ENCODE peak calls at places on chromosomes 1 and 21, in eight cellular contexts. A is pancreas, W is uterus, P is choroid plexus epithelial cell, Q is cardiac muscle cell, E is GM12865, H is psoas muscle, Y is Panc1. X is an unnamed sample.

GRCh38 chr1:197915797-197916686 is 1.1 kb upstream of the LHX9 start:
- DNase-seq in A (peak; percentile 53), W (no peak), P (peak; percentile 36), Q (peak; percentile 81), E (no peak), H (peak; percentile 61), Y (no peak), X (no peak)

GRCh38 chr1:51423098-51423821 is 92.9 kb upstream of the TTC39A start:
- DNase-seq in A (no peak), W (no peak), P (peak; percentile 66), Q (peak; percentile 77), E (no peak), H (no peak), Y (no peak), X (no peak)

GRCh38 chr1:237004116-237004515 is at the start of gene MT1HL1:
- DNase-seq in A (no peak), W (no peak), P (no peak), Q (no peak), E (no peak), H (no peak), Y (no peak), X (no peak)

GRCh38 chr1:147292012-147292411 is 49.5 kb downstream of the CHD1L start:
- DNase-seq in A (no peak), W (no peak), P (peak; percentile 85), Q (no peak), E (no peak), H (no peak), Y (no peak), X (no peak)

GRCh38 chr1:239478069-239478468 is 91.7 kb downstream of the CHRM3 start:
- DNase-seq in A (no peak), W (no peak), P (no peak), Q (no peak), E (no peak), H (no peak), Y (no peak), X (no peak)

GRCh38 chr1:3669971-3670431 is 17.7 kb downstream of the TP73 start:
- DNase-seq in A (peak; percentile 14), W (no peak), P (no peak), Q (no peak), E (no peak), H (peak; percentile 7), Y (no peak), X (no peak)

GRCh38 chr1:245283001-245283400 is 128.2 kb downstream of the KIF26B start:
- DNase-seq in A (no peak), W (no peak), P (no peak), Q (no peak), E (no peak), H (no peak), Y (no peak), X (no peak)

GRCh38 chr1:21874778-21875547 is 62.1 kb downstream of the HSPG2 start:
- DNase-seq in A (peak; percentile 49), W (no peak), P (no peak), Q (no peak), E (no peak), H (no peak), Y (no peak), X (no peak)

GRCh38 chr1:92907949-92908684 is 53.1 kb downstream of the DIPK1A start:
- DNase-seq in A (no peak), W (no peak), P (peak; percentile 51), Q (no peak), E (no peak), H (no peak), Y (no peak), X (no peak)

DNA sequence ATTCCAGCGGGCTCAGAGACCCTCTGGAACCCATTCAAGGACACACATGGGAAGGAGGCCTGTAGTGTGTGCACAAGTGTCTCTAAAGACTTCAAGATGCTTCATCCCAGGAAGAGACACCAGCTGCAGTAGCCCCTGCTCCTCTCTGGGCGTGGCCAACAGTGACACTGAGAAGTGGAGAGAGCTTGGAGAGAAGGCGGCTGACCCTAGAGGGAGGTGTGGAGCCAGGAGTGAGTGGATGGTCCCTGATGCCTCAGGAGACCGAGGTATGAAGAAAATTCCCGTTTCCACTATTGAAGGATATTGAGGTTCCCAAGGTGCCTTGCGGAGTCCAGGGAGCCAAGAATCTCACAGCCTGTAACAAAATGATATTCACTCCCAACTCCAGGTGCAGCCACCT is 14.9 kb upstream of the TNNI1 start:
- DNase-seq in A (no peak), W (no peak), P (peak; percentile 40), Q (peak; percentile 65), E (no peak), H (no peak), Y (no peak), X (no peak)
- TF ChIP-seq CTCF in A (no peak), W (no peak), P (peak; percentile 49), Q (peak; percentile 20), E (no peak), H (no peak), Y (no peak), X (no peak)

GRCh38 chr21:42411197-42411869 is 7.6 kb downstream of the UBASH3A start:
- DNase-seq in A (no peak), W (no peak), P (no peak), Q (no peak), E (no peak), H (no peak), Y (no peak), X (no peak)

GRCh38 chr21:42412636-42412933 is 8.9 kb downstream of the UBASH3A start:
- DNase-seq in A (no peak), W (no peak), P (no peak), Q (no peak), E (no peak), H (no peak), Y (no peak), X (no peak)

GRCh38 chr21:42413093-42413492 is 9.4 kb downstream of the UBASH3A start:
- DNase-seq in A (no peak), W (no peak), P (no peak), Q (no peak), E (no peak), H (no peak), Y (no peak), X (no peak)

GRCh38 chr21:42413500-42413899 is 9.8 kb downstream of the UBASH3A start:
- DNase-seq in A (no peak), W (no peak), P (no peak), Q (no peak), E (peak; percentile 47), H (no peak), Y (no peak), X (no peak)

GRCh38 chr21:42411891-42412635 is 8.4 kb downstream of the UBASH3A start:
- DNase-seq in A (no peak), W (no peak), P (peak; percentile 52), Q (no peak), E (no peak), H (no peak), Y (no peak), X (no peak)
- TF ChIP-seq CTCF in A (no peak), W (no peak), P (no peak), Q (no peak), E (no peak), H (no peak), Y (no peak), X (no peak)

GRCh38 chr1:18875107-18875795 is 15.8 kb upstream of the TAS1R2 start:
- DNase-seq in A (peak; percentile 87), W (peak; percentile 65), P (peak; percentile 94), Q (peak; percentile 84), E (peak; percentile 87), H (peak; percentile 81), Y (peak; percentile 53), X (peak; percentile 87)
- TF ChIP-seq CTCF in A (peak; percentile 94), W (peak; percentile 58), P (peak; percentile 88), Q (peak; percentile 88), E (peak; percentile 90), H (peak; percentile 73), Y (peak; percentile 93), X (peak; percentile 92)

GRCh38 chr1:13539683-13540082 is 25.9 kb upstream of the LRRC38 start:
- DNase-seq in A (no peak), W (no peak), P (no peak), Q (no peak), E (no peak), H (no peak), Y (no peak), X (no peak)
- TF ChIP-seq CTCF in A (no peak), W (no peak), P (no peak), Q (no peak), E (no peak), H (no peak), Y (no peak), X (peak; percentile 39)

GRCh38 chr1:206925116-206925736 is 3.5 kb upstream of the FCMR start:
- DNase-seq in A (no peak), W (no peak), P (no peak), Q (no peak), E (peak; percentile 97), H (peak; percentile 24), Y (no peak), X (no peak)
- TF ChIP-seq CTCF in A (no peak), W (no peak), P (no peak), Q (no peak), E (peak; percentile 26), H (no peak), Y (no peak), X (no peak)

GRCh38 chr1:214551436-214552173 is at the start of gene PTPN14:
- DNase-seq in A (peak; percentile 90), W (peak; percentile 89), P (peak; percentile 97), Q (peak; percentile 97), E (no peak), H (peak; percentile 90), Y (no peak), X (peak; percentile 89)

GRCh38 chr1:214548988-214549387 is 2.4 kb downstream of the PTPN14 start:
- DNase-seq in A (peak; percentile 54), W (peak; percentile 49), P (peak; percentile 55), Q (peak; percentile 49), E (no peak), H (peak; percentile 51), Y (no peak), X (no peak)

GRCh38 chr1:214551052-214551435 is 358 bp downstream of the PTPN14 start:
- DNase-seq in A (peak; percentile 69), W (no peak), P (no peak), Q (peak; percentile 55), E (no peak), H (peak; percentile 64), Y (no peak), X (no peak)

GRCh38 chr1:214550339-214551051 is 907 bp downstream of the PTPN14 start:
- DNase-seq in A (no peak), W (peak; percentile 24), P (no peak), Q (no peak), E (no peak), H (no peak), Y (no peak), X (no peak)

GRCh38 chr1:214549604-214550338 is 1.6 kb downstream of the PTPN14 start:
- DNase-seq in A (no peak), W (no peak), P (peak; percentile 69), Q (no peak), E (no peak), H (no peak), Y (no peak), X (no peak)
- TF ChIP-seq CTCF in A (no peak), W (peak; percentile 11), P (peak; percentile 65), Q (peak; percentile 25), E (no peak), H (peak; percentile 13), Y (peak; percentile 38), X (peak; percentile 54)